ENCODE peak calls at places on chromosomes 3 and 15, in four cellular contexts. One of them, this sample, is unnamed.

GRCh38 chr3:185225523-185225922 is 28.3 kb downstream of the EHHADH start:
- DNase-seq in dorsolateral prefrontal cortex: no peak
- DNase-seq in iPS DF 6.9: no peak
- DNase-seq in K562: no peak
- DNase-seq in this sample: no peak

GRCh38 chr15:75037685-75038084 is 14.3 kb downstream of the PPCDC start:
- DNase-seq in dorsolateral prefrontal cortex: no peak
- DNase-seq in iPS DF 6.9: no peak
- DNase-seq in K562: no peak
- DNase-seq in this sample: no peak

GRCh38 chr3:45171283-45171682 is 25.1 kb upstream of the CDCP1 start:
- DNase-seq in dorsolateral prefrontal cortex: no peak
- DNase-seq in iPS DF 6.9: no peak
- DNase-seq in K562: peak; percentile 67
- DNase-seq in this sample: no peak

GRCh38 chr3:193560870-193561269 is 6.2 kb upstream of the ATP13A4 start:
- DNase-seq in dorsolateral prefrontal cortex: no peak
- DNase-seq in iPS DF 6.9: no peak
- DNase-seq in K562: no peak
- DNase-seq in this sample: no peak

GRCh38 chr3:51386159-51386851 is 1.2 kb downstream of the MANF start:
- DNase-seq in dorsolateral prefrontal cortex: no peak
- DNase-seq in iPS DF 6.9: no peak
- DNase-seq in K562: no peak
- DNase-seq in this sample: no peak

GRCh38 chr3:148790841-148791240 is 36.8 kb upstream of the CPB1 start:
- DNase-seq in dorsolateral prefrontal cortex: peak; percentile 52
- DNase-seq in iPS DF 6.9: no peak
- DNase-seq in K562: no peak
- DNase-seq in this sample: peak; percentile 22

GRCh38 chr15:92809880-92810361 is 90.2 kb upstream of the CHD2 start:
- DNase-seq in dorsolateral prefrontal cortex: no peak
- DNase-seq in iPS DF 6.9: no peak
- DNase-seq in K562: peak; percentile 76
- DNase-seq in this sample: peak; percentile 58

GRCh38 chr15:88899251-88899650 is 3.9 kb upstream of the HAPLN3 start:
- DNase-seq in dorsolateral prefrontal cortex: no peak
- DNase-seq in iPS DF 6.9: no peak
- DNase-seq in K562: no peak
- DNase-seq in this sample: no peak

GRCh38 chr15:100880897-100881242 is 1.2 kb downstream of the ALDH1A3 start:
- DNase-seq in dorsolateral prefrontal cortex: no peak
- DNase-seq in iPS DF 6.9: no peak
- DNase-seq in K562: no peak
- DNase-seq in this sample: no peak
- H3K4me3 ChIP-seq in dorsolateral prefrontal cortex: no peak overlapping the region
- H3K4me3 ChIP-seq in iPS DF 6.9: peak overlapping the region; percentile 74
- H3K4me3 ChIP-seq in K562: no peak overlapping the region
- H3K4me3 ChIP-seq in this sample: no peak overlapping the region

DNA sequence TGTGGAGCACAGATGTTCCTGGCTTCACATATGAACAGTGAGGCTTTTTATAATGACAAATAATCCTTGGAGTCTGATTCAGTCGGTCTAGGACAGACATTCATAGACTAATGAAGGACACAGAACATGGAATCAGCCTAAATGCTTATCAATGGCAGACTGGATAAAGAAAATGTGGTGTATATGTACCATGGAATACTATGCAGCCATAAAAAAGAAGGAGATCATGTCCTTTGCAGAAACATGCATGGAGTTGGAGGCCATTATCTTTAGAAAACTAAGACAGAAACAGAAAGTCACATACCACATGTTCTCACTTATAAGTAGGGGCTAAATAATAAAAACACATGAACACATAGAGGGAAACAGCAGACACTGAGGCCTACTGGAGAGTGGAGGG is 19.9 kb upstream of the LPP start:
- DNase-seq in dorsolateral prefrontal cortex: no peak
- DNase-seq in iPS DF 6.9: no peak
- DNase-seq in K562: no peak
- DNase-seq in this sample: no peak
- H3K27ac ChIP-seq in dorsolateral prefrontal cortex: no peak overlapping the region
- H3K27ac ChIP-seq in iPS DF 6.9: no peak overlapping the region
- H3K27ac ChIP-seq in K562: no peak overlapping the region
- H3K27ac ChIP-seq in this sample: no peak overlapping the region

GRCh38 chr3:10392906-10393461 is 72.1 kb upstream of the SEC13 start:
- DNase-seq in dorsolateral prefrontal cortex: no peak
- DNase-seq in iPS DF 6.9: no peak
- DNase-seq in K562: no peak
- DNase-seq in this sample: no peak
- H3K4me3 ChIP-seq in dorsolateral prefrontal cortex: no peak overlapping the region
- H3K4me3 ChIP-seq in iPS DF 6.9: no peak overlapping the region
- H3K4me3 ChIP-seq in K562: no peak overlapping the region
- H3K4me3 ChIP-seq in this sample: no peak overlapping the region

GRCh38 chr3:35665390-35666055 is 26.2 kb downstream of the ARPP21 start:
- DNase-seq in dorsolateral prefrontal cortex: no peak
- DNase-seq in iPS DF 6.9: no peak
- DNase-seq in K562: no peak
- DNase-seq in this sample: no peak
- H3K27ac ChIP-seq in dorsolateral prefrontal cortex: peak overlapping the region; percentile 86
- H3K27ac ChIP-seq in iPS DF 6.9: no peak overlapping the region
- H3K27ac ChIP-seq in K562: no peak overlapping the region
- H3K27ac ChIP-seq in this sample: peak overlapping the region; percentile 81

DNA sequence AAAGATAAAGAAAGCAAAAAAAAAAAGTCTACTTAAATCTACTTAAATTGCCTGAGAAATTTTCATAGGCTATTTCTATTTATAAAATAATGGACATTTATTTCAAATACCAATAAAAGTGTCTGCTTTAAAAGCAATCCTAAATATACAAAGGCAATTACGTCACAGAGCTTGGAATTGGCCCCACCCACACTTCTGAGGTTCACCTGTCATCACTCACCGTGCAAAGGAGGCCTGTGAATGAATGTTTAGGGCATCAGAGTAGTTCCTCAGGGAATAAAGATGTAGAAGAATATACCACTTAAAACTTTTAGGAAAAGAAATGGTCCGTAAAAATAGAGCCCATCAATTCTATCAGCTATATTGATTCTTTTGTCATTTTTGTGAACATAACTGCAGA is 621.8 kb downstream of the ROBO1 start:
- DNase-seq in dorsolateral prefrontal cortex: no peak
- DNase-seq in iPS DF 6.9: no peak
- DNase-seq in K562: no peak
- DNase-seq in this sample: no peak
- H3K4me3 ChIP-seq in dorsolateral prefrontal cortex: no peak overlapping the region
- H3K4me3 ChIP-seq in iPS DF 6.9: no peak overlapping the region
- H3K4me3 ChIP-seq in K562: no peak overlapping the region
- H3K4me3 ChIP-seq in this sample: no peak overlapping the region

GRCh38 chr3:42773409-42773751 is 327 bp upstream of the CCDC13 start:
- DNase-seq in dorsolateral prefrontal cortex: no peak
- DNase-seq in iPS DF 6.9: no peak
- DNase-seq in K562: no peak
- DNase-seq in this sample: no peak

GRCh38 chr3:42780398-42780797 is 7.3 kb upstream of the CCDC13 start:
- DNase-seq in dorsolateral prefrontal cortex: no peak
- DNase-seq in iPS DF 6.9: no peak
- DNase-seq in K562: no peak
- DNase-seq in this sample: no peak

GRCh38 chr3:42780892-42781700 is 8.0 kb upstream of the CCDC13 start:
- DNase-seq in dorsolateral prefrontal cortex: no peak
- DNase-seq in iPS DF 6.9: no peak
- DNase-seq in K562: peak; percentile 81
- DNase-seq in this sample: no peak

GRCh38 chr3:42772670-42773408 is at the start of gene CCDC13:
- DNase-seq in dorsolateral prefrontal cortex: peak; percentile 94
- DNase-seq in iPS DF 6.9: peak; percentile 91
- DNase-seq in K562: peak; percentile 77
- DNase-seq in this sample: peak; percentile 88

DNA sequence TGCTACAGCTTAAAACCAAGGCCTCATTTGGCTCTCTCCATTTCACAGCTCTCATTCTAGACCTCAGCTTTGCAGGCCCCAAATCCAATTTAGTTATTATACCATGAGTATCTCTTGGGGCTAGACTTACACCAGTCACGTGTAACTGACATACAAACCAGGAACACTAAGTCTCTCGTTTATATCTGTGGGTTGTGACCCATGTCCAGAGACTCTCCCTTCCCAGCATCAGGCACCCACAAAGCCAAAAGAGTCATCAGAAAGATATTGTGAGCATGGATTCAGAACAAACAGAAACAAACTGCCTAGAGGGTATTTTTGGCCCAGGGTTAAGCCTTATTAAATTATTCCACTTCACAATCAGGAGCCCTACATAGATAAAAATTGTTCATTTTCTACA is 5.6 kb upstream of the CCDC13 start:
- DNase-seq in dorsolateral prefrontal cortex: no peak
- DNase-seq in iPS DF 6.9: no peak
- DNase-seq in K562: no peak
- DNase-seq in this sample: no peak
- H3K27ac ChIP-seq in dorsolateral prefrontal cortex: no peak overlapping the region
- H3K27ac ChIP-seq in iPS DF 6.9: no peak overlapping the region
- H3K27ac ChIP-seq in K562: no peak overlapping the region
- H3K27ac ChIP-seq in this sample: peak overlapping the region; percentile 46

This sample was measured in gastrocnemius medialis.